ENCODE peak calls at places on chromosomes 6 and 20, in eight cellular contexts. Q is heart left ventricle, W is uterus, H is adrenal gland, V is lower lobe of right lung, M is H1, A is lung, J is adipocyte. F is an unnamed sample.

GRCh38 chr6:110307368-110307767 is 50.8 kb downstream of the METTL24 start:
- DNase-seq in Q (no peak), W (no peak), H (no peak), V (no peak), M (no peak), A (no peak), J (no peak), F (no peak)

GRCh38 chr6:107988570-107988969 is 30.6 kb upstream of the SEC63 start:
- DNase-seq in Q (no peak), W (no peak), H (no peak), V (no peak), M (no peak), A (no peak), J (no peak), F (no peak)

GRCh38 chr6:135181333-135182119 is 418 bp downstream of the MYB start:
- DNase-seq in Q (no peak), W (no peak), H (no peak), V (no peak), M (no peak), A (no peak), J (peak; percentile 35), F (peak; percentile 14)

GRCh38 chr20:24502184-24502583 is 32.8 kb downstream of the SYNDIG1 start:
- DNase-seq in Q (no peak), W (peak; percentile 70), H (peak; percentile 89), V (no peak), M (no peak), A (no peak), J (peak; percentile 32), F (no peak)

GRCh38 chr6:125678601-125679000 is 70.8 kb upstream of the HEY2 start:
- DNase-seq in Q (no peak), W (no peak), H (no peak), V (no peak), M (no peak), A (no peak), J (no peak), F (no peak)

GRCh38 chr6:142592876-142593275 is 291.1 kb downstream of the ADGRG6 start:
- DNase-seq in Q (no peak), W (no peak), H (no peak), V (no peak), M (no peak), A (no peak), J (no peak), F (no peak)

GRCh38 chr20:54643761-54644160 is 168.4 kb downstream of the DOK5 start:
- DNase-seq in Q (no peak), W (no peak), H (no peak), V (no peak), M (no peak), A (peak; percentile 28), J (peak; percentile 93), F (no peak)

GRCh38 chr20:26163890-26164289 is 467.2 kb upstream of the ZNF337 start:
- DNase-seq in Q (no peak), W (no peak), H (no peak), V (no peak), M (no peak), A (no peak), J (peak; percentile 81), F (no peak)

GRCh38 chr6:14382381-14383236 is 265.0 kb downstream of the CD83 start:
- DNase-seq in Q (no peak), W (no peak), H (no peak), V (no peak), M (no peak), A (no peak), J (no peak), F (no peak)

GRCh38 chr6:67986694-67987232 is 648.3 kb upstream of the ADGRB3 start:
- DNase-seq in Q (no peak), W (no peak), H (no peak), V (no peak), M (no peak), A (no peak), J (no peak), F (no peak)

GRCh38 chr6:17151888-17152287 is 50.0 kb downstream of the STMND1 start:
- DNase-seq in Q (no peak), W (no peak), H (no peak), V (no peak), M (no peak), A (no peak), J (no peak), F (no peak)

GRCh38 chr6:54179152-54179551 is 67.9 kb downstream of the MLIP start:
- DNase-seq in Q (no peak), W (no peak), H (no peak), V (no peak), M (no peak), A (no peak), J (no peak), F (no peak)

GRCh38 chr6:45677381-45677992 is 299.8 kb upstream of the SUPT3H start:
- DNase-seq in Q (peak; percentile 22), W (no peak), H (peak; percentile 65), V (no peak), M (no peak), A (no peak), J (peak; percentile 53), F (peak; percentile 55)

GRCh38 chr6:107956586-107957164 is 1.3 kb downstream of the SEC63 start:
- DNase-seq in Q (no peak), W (no peak), H (no peak), V (no peak), M (no peak), A (no peak), J (peak; percentile 75), F (no peak)

GRCh38 chr6:108921547-108922331 is 73.5 kb downstream of the ARMC2 start:
- DNase-seq in Q (no peak), W (peak; percentile 56), H (no peak), V (no peak), M (no peak), A (no peak), J (peak; percentile 45), F (no peak)

GRCh38 chr6:47188588-47189021 is 121.1 kb downstream of the TNFRSF21 start:
- DNase-seq in Q (no peak), W (no peak), H (no peak), V (no peak), M (peak; percentile 17), A (peak; percentile 39), J (peak; percentile 54), F (peak; percentile 70)

GRCh38 chr6:2861071-2861821 is 19.6 kb upstream of the SERPINB1 start:
- DNase-seq in Q (no peak), W (no peak), H (no peak), V (no peak), M (no peak), A (no peak), J (no peak), F (no peak)

GRCh38 chr6:98932424-98932823 is 15.3 kb downstream of the FBXL4 start:
- DNase-seq in Q (no peak), W (no peak), H (no peak), V (no peak), M (no peak), A (no peak), J (no peak), F (no peak)

GRCh38 chr6:80769101-80769500 is 662.6 kb downstream of the BCKDHB start:
- DNase-seq in Q (no peak), W (no peak), H (no peak), V (no peak), M (no peak), A (no peak), J (peak; percentile 73), F (no peak)

GRCh38 chr6:131949909-131950766 is 1.0 kb downstream of the CCN2 start:
- DNase-seq in Q (peak; percentile 80), W (peak; percentile 87), H (peak; percentile 84), V (peak; percentile 74), M (no peak), A (peak; percentile 86), J (peak; percentile 90), F (peak; percentile 83)

GRCh38 chr6:118252474-118252873 is 295.6 kb upstream of the PLN start:
- DNase-seq in Q (no peak), W (no peak), H (no peak), V (no peak), M (no peak), A (no peak), J (no peak), F (no peak)

GRCh38 chr6:158002249-158002950 is 20.7 kb downstream of the SYNJ2 start:
- DNase-seq in Q (no peak), W (no peak), H (no peak), V (peak; percentile 40), M (no peak), A (no peak), J (peak; percentile 42), F (peak; percentile 74)

GRCh38 chr20:635028-635427 is 18.0 kb downstream of the SRXN1 start:
- DNase-seq in Q (no peak), W (no peak), H (no peak), V (no peak), M (no peak), A (no peak), J (no peak), F (no peak)

GRCh38 chr20:15889073-15889923 is 684.0 kb downstream of the KIF16B start:
- DNase-seq in Q (no peak), W (no peak), H (no peak), V (no peak), M (no peak), A (no peak), J (peak; percentile 90), F (no peak)

GRCh38 chr20:63863021-63863797 is 1.9 kb upstream of the TPD52L2 start:
- DNase-seq in Q (no peak), W (no peak), H (no peak), V (no peak), M (no peak), A (no peak), J (no peak), F (no peak)
- H3K4me1 ChIP-seq in Q (peaks cover 49% of the 10 kb centered on the region), W (no peaks in the 10 kb centered on the region), H (peaks cover 35% of the 10 kb centered on the region), V (peaks cover 45% of the 10 kb centered on the region), M (peaks cover 7% of the 10 kb centered on the region), A (no peaks in the 10 kb centered on the region), J (peaks cover 17% of the 10 kb centered on the region), F (peaks cover 21% of the 10 kb centered on the region)

GRCh38 chr6:27568226-27568889 is 95.5 kb upstream of the ZNF184 start:
- DNase-seq in Q (no peak), W (no peak), H (no peak), V (no peak), M (no peak), A (no peak), J (no peak), F (no peak)
- H3K4me3 ChIP-seq in Q (no peak overlapping the region), W (no peak overlapping the region), H (no peak overlapping the region), V (no peak overlapping the region), M (peak overlapping the region; percentile 4), A (no peak overlapping the region), J (no peak overlapping the region), F (no peak overlapping the region)

DNA sequence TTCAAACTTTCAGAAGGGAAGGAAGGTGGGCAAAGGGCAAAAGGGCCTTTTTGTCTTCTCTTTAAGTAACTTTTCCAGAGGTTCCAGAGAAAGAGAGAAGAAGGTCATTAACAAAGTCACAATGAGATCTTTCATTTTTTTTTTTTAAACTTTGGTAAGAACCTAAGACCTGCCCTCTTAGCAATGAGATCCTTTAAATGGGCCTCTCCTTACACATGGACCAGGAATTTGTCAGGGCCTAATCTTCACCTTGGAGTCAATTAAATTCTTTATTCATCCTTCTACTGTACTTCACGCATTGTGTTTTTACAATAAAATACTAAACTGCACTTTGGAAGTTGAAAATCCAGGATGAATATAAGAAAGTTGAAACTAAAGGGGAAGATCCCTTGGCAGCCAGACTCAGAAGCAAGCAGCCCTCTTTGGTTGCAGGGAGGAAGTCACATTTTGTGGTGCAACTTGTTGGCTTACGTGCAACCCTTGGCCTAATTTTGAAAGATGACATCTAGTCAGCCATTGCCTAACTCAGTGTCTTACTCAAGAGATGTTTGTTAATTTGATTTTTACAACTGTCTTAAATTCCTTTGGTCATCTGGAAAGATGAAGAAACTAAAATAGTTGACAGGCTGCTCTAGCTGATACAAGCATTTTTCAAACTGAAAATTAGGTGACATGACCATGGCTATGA is 11.9 kb upstream of the TMEM170B start:
- DNase-seq in Q (peak; percentile 22), W (peak; percentile 43), H (peak; percentile 79), V (no peak), M (no peak), A (peak; percentile 53), J (peak; percentile 90), F (no peak)
- H3K4me1 ChIP-seq in Q (no peaks in the 10 kb centered on the region), W (no peaks in the 10 kb centered on the region), H (peaks cover 10% of the 10 kb centered on the region), V (peaks cover 20% of the 10 kb centered on the region), M (no peaks in the 10 kb centered on the region), A (no peaks in the 10 kb centered on the region), J (peaks cover 42% of the 10 kb centered on the region), F (no peaks in the 10 kb centered on the region)

GRCh38 chr6:149379977-149380376 is 20.1 kb upstream of the SUMO4 start:
- DNase-seq in Q (no peak), W (no peak), H (no peak), V (no peak), M (no peak), A (no peak), J (no peak), F (no peak)
- H3K4me3 ChIP-seq in Q (no peak overlapping the region), W (no peak overlapping the region), H (no peak overlapping the region), V (no peak overlapping the region), M (no peak overlapping the region), A (no peak overlapping the region), J (no peak overlapping the region), F (no peak overlapping the region)

F was measured in transverse colon.